ENCODE peak calls at places on chromosome 16, in four cellular contexts. F is foreskin fibroblast, D is AG10803, S is fibroblast of lung. I is an unnamed sample.

GRCh38 chr16:69691980-69692911 is 34.1 kb downstream of the NQO1 start:
- DNase-seq in F (peak), D (peak), S (no peak), I (peak)

GRCh38 chr16:11708421-11708820 is 34.2 kb downstream of the TXNDC11 start:
- DNase-seq in F (peak), D (peak), S (peak), I (peak)

GRCh38 chr16:85249418-85249817 is 137.1 kb upstream of the CIBAR2 start:
- DNase-seq in F (no peak), D (no peak), S (no peak), I (no peak)

GRCh38 chr16:85491798-85492616 is 121.1 kb upstream of the GSE1 start:
- DNase-seq in F (peak), D (peak), S (peak), I (no peak)

GRCh38 chr16:1468456-1468855 is 6.4 kb downstream of the CLCN7 start:
- DNase-seq in F (no peak), D (no peak), S (no peak), I (no peak)

GRCh38 chr16:3592559-3592958 is 15.4 kb upstream of the NLRC3 start:
- DNase-seq in F (no peak), D (no peak), S (no peak), I (no peak)

GRCh38 chr16:20846030-20846429 is 39.7 kb downstream of the REXO5 start:
- DNase-seq in F (no peak), D (no peak), S (no peak), I (no peak)

GRCh38 chr16:12235110-12235509 is 258.6 kb downstream of the SNX29 start:
- DNase-seq in F (no peak), D (no peak), S (peak), I (peak)

GRCh38 chr16:89191901-89192184 is 8.5 kb downstream of the SLC22A31 start:
- DNase-seq in F (no peak), D (no peak), S (no peak), I (no peak)

GRCh38 chr16:85461814-85462404 is 151.2 kb upstream of the GSE1 start:
- DNase-seq in F (peak), D (peak), S (peak), I (peak)

GRCh38 chr16:23060458-23061320 is 88.6 kb downstream of the USP31 start:
- DNase-seq in F (peak), D (peak), S (peak), I (peak)

GRCh38 chr16:88321635-88322499 is 60.9 kb upstream of the ZNF469 start:
- DNase-seq in F (no peak), D (no peak), S (no peak), I (no peak)

GRCh38 chr16:57609541-57610401 is 18.7 kb upstream of the ADGRG1 start:
- DNase-seq in F (peak), D (no peak), S (peak), I (no peak)

GRCh38 chr16:49128740-49129139 is 152.9 kb downstream of the CBLN1 start:
- DNase-seq in F (no peak), D (no peak), S (no peak), I (no peak)

GRCh38 chr16:2768403-2769089 is 8.5 kb downstream of the ELOB start:
- DNase-seq in F (no peak), D (no peak), S (no peak), I (peak)

GRCh38 chr16:15434425-15435215 is at the start of gene BMERB1:
- DNase-seq in F (peak), D (peak), S (peak), I (peak)

GRCh38 chr16:1979271-1980025 is 1.8 kb downstream of the NOXO1 start:
- DNase-seq in F (no peak), D (no peak), S (no peak), I (peak)

GRCh38 chr16:11852092-11852809 is 909 bp upstream of the RSL1D1 start:
- DNase-seq in F (peak), D (peak), S (no peak), I (peak)

GRCh38 chr16:48959204-48959603 is 322.4 kb downstream of the CBLN1 start:
- DNase-seq in F (no peak), D (no peak), S (no peak), I (no peak)

GRCh38 chr16:2926660-2927646 is 15.2 kb downstream of the FLYWCH1 start:
- DNase-seq in F (peak), D (peak), S (peak), I (peak)

GRCh38 chr16:47826070-47826469 is 329.7 kb downstream of the ABCC12 start:
- DNase-seq in F (no peak), D (no peak), S (no peak), I (no peak)
- H3K4me3 ChIP-seq in F (no peak), D (no peak), S (no peak), I (no peak)

GRCh38 chr16:83967838-83968482 is at the start of gene NECAB2:
- DNase-seq in F (peak), D (peak), S (no peak), I (peak)
- TF ChIP-seq CTCF in F (peak), D (peak), S (peak), I (peak)

GRCh38 chr16:14070877-14071575 is at the start of gene MRTFB:
- DNase-seq in F (peak), D (peak), S (peak), I (peak)
- H3K4me3 ChIP-seq in F (peak), D (peak), S (peak), I (peak)

GRCh38 chr16:24539850-24540484 is 601 bp downstream of the RBBP6 start:
- DNase-seq in F (peak), D (peak), S (peak), I (no peak)

GRCh38 chr16:24537474-24538337 is 1.7 kb upstream of the RBBP6 start:
- DNase-seq in F (no peak), D (no peak), S (no peak), I (no peak)

GRCh38 chr16:24539295-24539849 is at the start of gene RBBP6:
- DNase-seq in F (peak), D (peak), S (peak), I (peak)

GRCh38 chr16:24540575-24541240 is 1.3 kb downstream of the RBBP6 start:
- DNase-seq in F (peak), D (peak), S (no peak), I (peak)

GRCh38 chr16:24538756-24539294 is 541 bp upstream of the RBBP6 start:
- DNase-seq in F (no peak), D (no peak), S (no peak), I (no peak)
- TF ChIP-seq CTCF in F (peak), D (peak), S (peak), I (no peak)

GRCh38 chr16:75103994-75104393 is 12.6 kb downstream of the LDHD start:
- DNase-seq in F (no peak), D (no peak), S (no peak), I (no peak)

GRCh38 chr16:75106351-75107274 is 10.0 kb downstream of the LDHD start:
- DNase-seq in F (no peak), D (no peak), S (no peak), I (no peak)

GRCh38 chr16:75105306-75106061 is 11.1 kb downstream of the LDHD start:
- DNase-seq in F (peak), D (peak), S (peak), I (peak)

GRCh38 chr16:75102595-75102994 is 14.0 kb downstream of the LDHD start:
- DNase-seq in F (no peak), D (no peak), S (no peak), I (no peak)

DNA sequence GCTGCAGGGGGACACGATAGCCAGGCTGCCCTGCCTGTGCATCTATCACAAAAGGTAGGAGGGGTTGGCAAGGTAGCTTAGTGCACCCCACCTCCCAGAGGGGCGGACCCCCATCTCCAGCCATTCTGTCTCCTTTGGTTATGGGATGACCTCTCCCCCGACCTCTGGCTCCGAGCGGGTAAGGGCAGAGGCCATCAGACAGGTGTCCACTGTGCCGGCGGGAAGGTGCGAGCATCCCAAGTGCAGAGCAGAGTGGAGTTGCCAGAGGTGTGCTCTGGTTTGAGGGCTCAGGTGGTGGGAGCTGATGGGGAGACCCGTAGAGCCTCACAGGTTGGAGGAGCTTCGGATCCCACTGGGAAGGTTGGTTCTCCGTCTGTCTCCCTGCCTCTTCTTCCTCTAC is 11.7 kb downstream of the LDHD start:
- DNase-seq in F (no peak), D (no peak), S (no peak), I (no peak)
- H3K4me3 ChIP-seq in F (no peak), D (no peak), S (no peak), I (no peak)

I was measured in cardiac fibroblast.